ENCODE peak calls at places on chromosomes 3 and 15, in four cellular contexts. U is fibroblast of lung, J is dorsolateral prefrontal cortex, P is ascending aorta. S is an unnamed sample.

GRCh38 chr15:85704021-85704420 is 90.7 kb downstream of the KLHL25 start:
- DNase-seq in U (peak; percentile 36), J (no peak), P (no peak), S (no peak)

GRCh38 chr15:99085413-99086326 is 19.2 kb upstream of the SYNM start:
- DNase-seq in U (peak; percentile 89), J (no peak), P (peak; percentile 58), S (no peak)

GRCh38 chr3:142418926-142419592 is 28.8 kb downstream of the XRN1 start:
- DNase-seq in U (no peak), J (no peak), P (no peak), S (no peak)

GRCh38 chr3:187066228-187066995 is 72.9 kb downstream of the RPL39L start:
- DNase-seq in U (peak; percentile 26), J (no peak), P (no peak), S (no peak)

GRCh38 chr3:142680710-142681109 is 43.1 kb upstream of the TRPC1 start:
- DNase-seq in U (no peak), J (no peak), P (no peak), S (no peak)

GRCh38 chr3:43867673-43868072 is 176.9 kb downstream of the ABHD5 start:
- DNase-seq in U (peak; percentile 52), J (no peak), P (peak; percentile 61), S (no peak)

GRCh38 chr15:77567202-77567601 is 65.5 kb downstream of the LINGO1 start:
- DNase-seq in U (no peak), J (no peak), P (no peak), S (no peak)

GRCh38 chr15:65414841-65415621 is 7.7 kb downstream of the IGDCC4 start:
- DNase-seq in U (peak; percentile 69), J (no peak), P (no peak), S (peak; percentile 19)

GRCh38 chr15:75059607-75060006 is 36.2 kb downstream of the PPCDC start:
- DNase-seq in U (no peak), J (no peak), P (peak; percentile 35), S (no peak)

GRCh38 chr15:69666921-69667811 is 214.5 kb downstream of the RPLP1 start:
- DNase-seq in U (no peak), J (peak; percentile 58), P (no peak), S (no peak)

GRCh38 chr15:55740981-55741591 is 1.9 kb downstream of the PRTG start:
- DNase-seq in U (no peak), J (no peak), P (no peak), S (no peak)

GRCh38 chr3:66673305-66673704 is 172.5 kb upstream of the LRIG1 start:
- DNase-seq in U (peak; percentile 9), J (no peak), P (no peak), S (no peak)

GRCh38 chr15:58641660-58642059 is 107.8 kb downstream of the ADAM10 start:
- DNase-seq in U (no peak), J (no peak), P (no peak), S (no peak)

GRCh38 chr15:69459063-69459462 is 6.4 kb downstream of the RPLP1 start:
- DNase-seq in U (no peak), J (no peak), P (no peak), S (no peak)

GRCh38 chr15:67832965-67833503 is 6.8 kb downstream of the RNU6-1 start:
- DNase-seq in U (no peak), J (no peak), P (no peak), S (no peak)

GRCh38 chr15:65213241-65213640 is 2.0 kb upstream of the CILP start:
- DNase-seq in U (no peak), J (no peak), P (no peak), S (no peak)

GRCh38 chr3:20511863-20512262 is 325.9 kb upstream of the SGO1 start:
- DNase-seq in U (peak; percentile 69), J (no peak), P (no peak), S (no peak)

GRCh38 chr15:80856809-80857377 is 77.7 kb downstream of the CEMIP start:
- DNase-seq in U (peak; percentile 47), J (no peak), P (no peak), S (no peak)

GRCh38 chr15:41921167-41921566 is 27.3 kb upstream of the SPTBN5 start:
- DNase-seq in U (peak; percentile 55), J (no peak), P (no peak), S (no peak)

GRCh38 chr3:186365202-186365974 is 3.4 kb upstream of the DGKG start:
- DNase-seq in U (peak; percentile 89), J (peak; percentile 83), P (peak; percentile 90), S (no peak)

GRCh38 chr3:112888388-112889085 is 41.9 kb upstream of the CD200R1L start:
- DNase-seq in U (peak; percentile 80), J (no peak), P (no peak), S (no peak)

GRCh38 chr3:154886437-154886836 is 193.7 kb upstream of the MME start:
- DNase-seq in U (peak; percentile 97), J (no peak), P (peak; percentile 64), S (no peak)

GRCh38 chr3:183122257-183122932 is 23.1 kb upstream of the MCCC1 start:
- DNase-seq in U (peak; percentile 52), J (no peak), P (no peak), S (no peak)

GRCh38 chr15:29859981-29860745 is 37.9 kb upstream of the TJP1 start:
- DNase-seq in U (peak; percentile 95), J (no peak), P (no peak), S (no peak)

GRCh38 chr15:40190591-40190990 is 29.7 kb downstream of the BUB1B start:
- DNase-seq in U (peak; percentile 75), J (no peak), P (no peak), S (no peak)

GRCh38 chr15:29345549-29346525 is 76.2 kb upstream of the NSMCE3 start:
- DNase-seq in U (no peak), J (no peak), P (no peak), S (no peak)

GRCh38 chr15:41512512-41513281 is 930 bp downstream of the LTK start:
- DNase-seq in U (no peak), J (no peak), P (no peak), S (no peak)

GRCh38 chr15:96340611-96341464 is 10.3 kb downstream of the NR2F2 start:
- DNase-seq in U (peak; percentile 70), J (no peak), P (peak; percentile 67), S (no peak)

GRCh38 chr15:56749982-56750381 is 16.7 kb upstream of the ZNF280D start:
- DNase-seq in U (no peak), J (no peak), P (no peak), S (no peak)

GRCh38 chr15:73109751-73110150 is 57.5 kb downstream of the NEO1 start:
- DNase-seq in U (no peak), J (no peak), P (no peak), S (no peak)

GRCh38 chr15:25180606-25181289 is 226.0 kb downstream of the SNRPN start:
- DNase-seq in U (no peak), J (no peak), P (no peak), S (no peak)

GRCh38 chr15:86863226-86863915 is 783.7 kb downstream of the AGBL1 start:
- DNase-seq in U (peak; percentile 98), J (peak; percentile 13), P (no peak), S (no peak)

GRCh38 chr3:129005526-129006303 is 4.6 kb downstream of the EFCC1 start:
- DNase-seq in U (peak; percentile 18), J (no peak), P (no peak), S (no peak)

GRCh38 chr3:116417151-116417550 is 28.1 kb downstream of the LSAMP start:
- DNase-seq in U (no peak), J (no peak), P (no peak), S (no peak)

GRCh38 chr3:174417568-174417967 is 441.6 kb upstream of the NAALADL2 start:
- DNase-seq in U (no peak), J (no peak), P (no peak), S (no peak)

GRCh38 chr15:76529911-76530310 is 193.3 kb downstream of the ISL2 start:
- DNase-seq in U (peak; percentile 42), J (no peak), P (no peak), S (no peak)

GRCh38 chr3:133675631-133676335 is 14.0 kb upstream of the TOPBP1 start:
- DNase-seq in U (no peak), J (no peak), P (no peak), S (no peak)

GRCh38 chr15:36888018-36888992 is 212.0 kb downstream of the MEIS2 start:
- DNase-seq in U (peak; percentile 71), J (no peak), P (no peak), S (no peak)

GRCh38 chr15:45551691-45552090 is 29.1 kb upstream of the SLC30A4 start:
- DNase-seq in U (no peak), J (no peak), P (no peak), S (no peak)

GRCh38 chr15:45548753-45549520 is 26.4 kb upstream of the SLC30A4 start:
- DNase-seq in U (no peak), J (peak; percentile 23), P (no peak), S (no peak)

GRCh38 chr15:45549831-45550230 is 27.3 kb upstream of the SLC30A4 start:
- DNase-seq in U (peak; percentile 56), J (no peak), P (no peak), S (no peak)

GRCh38 chr15:45546789-45547188 is 24.2 kb upstream of the SLC30A4 start:
- DNase-seq in U (no peak), J (no peak), P (no peak), S (no peak)

GRCh38 chr15:45550436-45550835 is 27.9 kb upstream of the SLC30A4 start:
- DNase-seq in U (peak; percentile 29), J (no peak), P (no peak), S (no peak)
- H3K27ac ChIP-seq in U (no peak overlapping the region), J (no peak overlapping the region), P (no peak overlapping the region), S (no peak overlapping the region)

GRCh38 chr3:107993771-107994170 is 97.1 kb downstream of the CD47 start:
- DNase-seq in U (peak; percentile 80), J (no peak), P (no peak), S (no peak)
- H3K27ac ChIP-seq in U (no peak overlapping the region), J (no peak overlapping the region), P (no peak overlapping the region), S (no peak overlapping the region)

GRCh38 chr3:169345662-169346331 is 317.7 kb downstream of the MECOM start:
- DNase-seq in U (no peak), J (no peak), P (no peak), S (no peak)
- H3K27ac ChIP-seq in U (no peak overlapping the region), J (no peak overlapping the region), P (no peak overlapping the region), S (no peak overlapping the region)

DNA sequence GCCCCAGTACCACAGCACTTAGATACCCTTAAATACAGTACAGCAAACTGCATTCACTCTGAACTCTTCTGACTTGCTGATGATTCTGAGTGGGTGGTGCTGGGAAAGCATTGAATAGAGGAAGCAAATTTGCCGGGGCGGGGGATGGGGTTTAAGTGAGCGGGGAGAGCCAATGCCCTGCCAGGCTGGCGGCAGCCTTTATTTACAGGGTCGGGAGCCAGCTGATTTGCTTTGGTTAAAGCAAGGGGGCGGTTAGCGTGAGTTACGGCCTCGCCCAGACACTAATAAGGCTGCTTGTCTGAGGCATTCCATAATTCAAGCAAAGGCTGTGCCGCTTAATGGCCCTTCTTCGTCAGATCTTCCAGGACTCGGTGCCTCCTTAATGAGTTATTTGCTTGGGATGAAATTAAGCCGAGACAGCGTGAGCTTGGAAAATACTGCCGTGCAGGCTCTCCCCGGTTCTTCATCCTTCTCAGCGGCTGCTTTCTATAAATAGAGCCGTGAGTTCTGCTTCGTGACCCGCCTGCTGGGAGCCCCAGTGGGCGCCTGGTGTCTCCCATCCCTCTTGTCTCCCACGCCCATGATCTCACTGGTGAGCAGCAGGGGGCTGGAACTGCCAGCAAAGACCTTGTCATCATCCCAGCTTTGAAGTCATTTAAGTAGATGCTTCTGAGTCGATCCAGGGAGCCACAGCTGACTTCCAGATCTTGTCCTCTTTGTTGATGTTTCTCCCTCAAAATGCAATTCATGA is 25.8 kb downstream of the SPSB4 start:
- DNase-seq in U (peak; percentile 76), J (peak; percentile 44), P (peak; percentile 68), S (peak; percentile 65)
- H3K27ac ChIP-seq in U (no peak overlapping the region), J (peak overlapping the region; percentile 22), P (peak overlapping the region; percentile 22), S (peak overlapping the region; percentile 62)

S was measured in caudate nucleus.